ENCODE peak calls at places on chromosomes 5 and 9, in eight cellular contexts. J is iPS-NIHi11, I is HEK293T, U is AG09319, V is Calu3, P is pancreas, N is activated T-cell treated with anti-CD3 and anti-CD28 coated beads for 1 hour, H is kidney glomerular epithelial cell. Q is an unnamed sample.

GRCh38 chr5:63456279-63456678 is 506.0 kb downstream of the HTR1A start:
- DNase-seq in J (no peak), I (no peak), U (no peak), V (no peak), P (no peak), N (no peak), H (peak), Q (peak)

GRCh38 chr5:80781356-80781755 is 126.6 kb upstream of the DHFR start:
- DNase-seq in J (no peak), I (no peak), U (no peak), V (peak), P (no peak), N (no peak), H (peak), Q (peak)

GRCh38 chr9:16025627-16026026 is 472.8 kb downstream of the CCDC171 start:
- DNase-seq in J (no peak), I (no peak), U (no peak), V (no peak), P (no peak), N (no peak), H (no peak), Q (no peak)

GRCh38 chr5:66232701-66233100 is 88.6 kb downstream of the SREK1 start:
- DNase-seq in J (peak), I (no peak), U (no peak), V (no peak), P (no peak), N (no peak), H (no peak), Q (no peak)

GRCh38 chr5:59487838-59488729 is 405.4 kb downstream of the PDE4D start:
- DNase-seq in J (peak), I (no peak), U (no peak), V (no peak), P (no peak), N (no peak), H (no peak), Q (no peak)

GRCh38 chr9:3936520-3937235 is 363.2 kb downstream of the GLIS3 start:
- DNase-seq in J (no peak), I (no peak), U (no peak), V (no peak), P (peak), N (no peak), H (no peak), Q (no peak)

GRCh38 chr5:156396830-156397081 is 69.8 kb downstream of the SGCD start:
- DNase-seq in J (no peak), I (no peak), U (no peak), V (no peak), P (no peak), N (no peak), H (no peak), Q (no peak)

GRCh38 chr9:5612187-5612535 is 16.7 kb upstream of the RIC1 start:
- DNase-seq in J (no peak), I (no peak), U (no peak), V (no peak), P (no peak), N (no peak), H (no peak), Q (no peak)

GRCh38 chr5:178386532-178386931 is 153.9 kb upstream of the PHYKPL start:
- DNase-seq in J (no peak), I (no peak), U (no peak), V (no peak), P (no peak), N (no peak), H (no peak), Q (no peak)

GRCh38 chr9:11135856-11136255 is 523.1 kb upstream of the PTPRD start:
- DNase-seq in J (no peak), I (no peak), U (no peak), V (no peak), P (no peak), N (no peak), H (no peak), Q (no peak)

GRCh38 chr5:180366303-180366702 is 13.2 kb upstream of the GFPT2 start:
- DNase-seq in J (no peak), I (no peak), U (no peak), V (no peak), P (peak), N (no peak), H (no peak), Q (no peak)

GRCh38 chr5:17314907-17315471 is 97.6 kb downstream of the BASP1 start:
- DNase-seq in J (no peak), I (no peak), U (no peak), V (no peak), P (no peak), N (no peak), H (no peak), Q (no peak)

GRCh38 chr9:105401651-105402050 is 46.2 kb upstream of the FSD1L start:
- DNase-seq in J (peak), I (no peak), U (no peak), V (no peak), P (no peak), N (no peak), H (no peak), Q (peak)

GRCh38 chr9:69945671-69946141 is 97.9 kb upstream of the MAMDC2 start:
- DNase-seq in J (no peak), I (no peak), U (peak), V (no peak), P (no peak), N (no peak), H (no peak), Q (peak)

GRCh38 chr5:131581710-131582109 is 53.3 kb downstream of the RAPGEF6 start:
- DNase-seq in J (no peak), I (no peak), U (no peak), V (no peak), P (no peak), N (no peak), H (no peak), Q (peak)

GRCh38 chr5:139023276-139023675 is 148.1 kb upstream of the LRRTM2 start:
- DNase-seq in J (no peak), I (no peak), U (no peak), V (no peak), P (no peak), N (no peak), H (no peak), Q (no peak)

GRCh38 chr5:141714542-141715303 is 32.7 kb upstream of the ARAP3 start:
- DNase-seq in J (no peak), I (no peak), U (no peak), V (no peak), P (no peak), N (no peak), H (peak), Q (no peak)

Q was measured in iris pigment epithelial cell.